ENCODE peak calls at places on chromosomes 13 and 19, in six cellular contexts. O is mesendoderm, L is H9, D is IMR-90, G is trophoblast cell, S is H1. X is an unnamed sample.

GRCh38 chr19:19527371-19527656 is 1.4 kb upstream of the YJEFN3 start:
- DNase-seq in O (no peak), L (no peak), D (no peak), G (no peak), S (no peak), X (no peak)

GRCh38 chr19:38649305-38650179 is 2.1 kb downstream of the ACTN4 start:
- DNase-seq in O (no peak), L (no peak), D (no peak), G (no peak), S (no peak), X (no peak)

GRCh38 chr13:47148543-47148942 is 251.7 kb upstream of the HTR2A start:
- DNase-seq in O (no peak), L (no peak), D (no peak), G (no peak), S (no peak), X (no peak)

GRCh38 chr13:92487238-92487637 is 739.4 kb upstream of the GPC6 start:
- DNase-seq in O (no peak), L (no peak), D (no peak), G (no peak), S (no peak), X (no peak)

GRCh38 chr13:54913668-54914067 is 1885.1 kb downstream of the OLFM4 start:
- DNase-seq in O (no peak), L (no peak), D (no peak), G (no peak), S (no peak), X (no peak)

GRCh38 chr19:42468273-42468796 is 25.6 kb upstream of the CXCL17 start:
- DNase-seq in O (peak), L (no peak), D (peak), G (peak), S (no peak), X (no peak)

GRCh38 chr19:54105796-54106195 is 3.1 kb downstream of the NDUFA3 start:
- DNase-seq in O (no peak), L (no peak), D (no peak), G (no peak), S (no peak), X (no peak)

GRCh38 chr19:45711851-45712698 is 18.6 kb downstream of the FBXO46 start:
- DNase-seq in O (no peak), L (no peak), D (no peak), G (no peak), S (no peak), X (no peak)

GRCh38 chr19:4988770-4989251 is 19.9 kb downstream of the KDM4B start:
- DNase-seq in O (peak), L (no peak), D (peak), G (peak), S (no peak), X (peak)

GRCh38 chr13:66138172-66138811 is 1091.8 kb downstream of the PCDH9 start:
- DNase-seq in O (no peak), L (no peak), D (no peak), G (no peak), S (no peak), X (no peak)

GRCh38 chr13:104571890-104572229 is 1505.6 kb upstream of the SLC10A2 start:
- DNase-seq in O (no peak), L (no peak), D (no peak), G (no peak), S (no peak), X (no peak)

GRCh38 chr13:45949161-45949560 is 97.6 kb upstream of the SIAH3 start:
- DNase-seq in O (no peak), L (no peak), D (peak), G (no peak), S (no peak), X (no peak)

GRCh38 chr19:4694211-4694987 is 24.3 kb upstream of the MYDGF start:
- DNase-seq in O (no peak), L (no peak), D (peak), G (no peak), S (no peak), X (no peak)

GRCh38 chr19:19866599-19867248 is 1.0 kb downstream of the ZNF253 start:
- DNase-seq in O (peak), L (peak), D (no peak), G (peak), S (peak), X (peak)

GRCh38 chr19:38059897-38060296 is 152.9 kb downstream of the SIPA1L3 start:
- DNase-seq in O (no peak), L (no peak), D (no peak), G (no peak), S (no peak), X (no peak)

GRCh38 chr19:41541990-41542584 is 33.9 kb upstream of the CEACAM21 start:
- DNase-seq in O (peak), L (peak), D (peak), G (no peak), S (peak), X (peak)

GRCh38 chr13:101451641-101452040 is 834 bp upstream of the ITGBL1 start:
- DNase-seq in O (no peak), L (no peak), D (no peak), G (no peak), S (no peak), X (no peak)

GRCh38 chr13:100870898-100871297 is 196.3 kb upstream of the TMTC4 start:
- DNase-seq in O (peak), L (no peak), D (no peak), G (no peak), S (no peak), X (no peak)

GRCh38 chr13:93996471-93996870 is 483.0 kb downstream of the DCT start:
- DNase-seq in O (no peak), L (no peak), D (no peak), G (no peak), S (no peak), X (no peak)

GRCh38 chr13:36420437-36420891 is 11.8 kb upstream of the CCNA1 start:
- DNase-seq in O (peak), L (peak), D (peak), G (peak), S (peak), X (peak)

GRCh38 chr13:95378603-95379002 is 77.4 kb upstream of the ABCC4 start:
- DNase-seq in O (no peak), L (no peak), D (no peak), G (no peak), S (no peak), X (no peak)

GRCh38 chr13:112468069-112468468 is 91.9 kb downstream of the SPACA7 start:
- DNase-seq in O (no peak), L (no peak), D (no peak), G (no peak), S (no peak), X (no peak)

GRCh38 chr19:21109116-21109515 is 27.1 kb downstream of the ZNF714 start:
- DNase-seq in O (no peak), L (no peak), D (peak), G (no peak), S (no peak), X (no peak)

GRCh38 chr19:29807870-29808405 is 3.9 kb upstream of the CCNE1 start:
- DNase-seq in O (no peak), L (no peak), D (no peak), G (no peak), S (no peak), X (no peak)

GRCh38 chr19:16369664-16370576 is 45.3 kb downstream of the KLF2 start:
- DNase-seq in O (no peak), L (no peak), D (no peak), G (no peak), S (no peak), X (no peak)

GRCh38 chr19:11291991-11292390 is 4.0 kb upstream of the TSPAN16 start:
- DNase-seq in O (no peak), L (no peak), D (no peak), G (no peak), S (no peak), X (no peak)

GRCh38 chr19:35212241-35212640 is 16.3 kb downstream of the FAM187B start:
- DNase-seq in O (no peak), L (no peak), D (no peak), G (no peak), S (no peak), X (no peak)

GRCh38 chr13:80086304-80086721 is 254.6 kb downstream of the SPRY2 start:
- DNase-seq in O (no peak), L (no peak), D (peak), G (no peak), S (no peak), X (no peak)

GRCh38 chr13:23963947-23964346 is 66.6 kb upstream of the C1QTNF9B start:
- DNase-seq in O (no peak), L (no peak), D (peak), G (no peak), S (no peak), X (no peak)

GRCh38 chr19:18529782-18530181 is 7.9 kb upstream of the ELL start:
- DNase-seq in O (no peak), L (no peak), D (no peak), G (peak), S (no peak), X (no peak)

GRCh38 chr19:11195169-11195568 is 2.2 kb downstream of the KANK2 start:
- DNase-seq in O (no peak), L (no peak), D (peak), G (no peak), S (no peak), X (no peak)

GRCh38 chr13:40916207-40916998 is 102.7 kb downstream of the ELF1 start:
- DNase-seq in O (no peak), L (no peak), D (peak), G (peak), S (no peak), X (no peak)

GRCh38 chr13:23888658-23889597 is at the start of gene MIPEP:
- DNase-seq in O (peak), L (peak), D (peak), G (peak), S (peak), X (peak)

GRCh38 chr19:46201413-46202310 is 27.9 kb upstream of the IGFL1 start:
- DNase-seq in O (no peak), L (no peak), D (no peak), G (peak), S (no peak), X (no peak)

DNA sequence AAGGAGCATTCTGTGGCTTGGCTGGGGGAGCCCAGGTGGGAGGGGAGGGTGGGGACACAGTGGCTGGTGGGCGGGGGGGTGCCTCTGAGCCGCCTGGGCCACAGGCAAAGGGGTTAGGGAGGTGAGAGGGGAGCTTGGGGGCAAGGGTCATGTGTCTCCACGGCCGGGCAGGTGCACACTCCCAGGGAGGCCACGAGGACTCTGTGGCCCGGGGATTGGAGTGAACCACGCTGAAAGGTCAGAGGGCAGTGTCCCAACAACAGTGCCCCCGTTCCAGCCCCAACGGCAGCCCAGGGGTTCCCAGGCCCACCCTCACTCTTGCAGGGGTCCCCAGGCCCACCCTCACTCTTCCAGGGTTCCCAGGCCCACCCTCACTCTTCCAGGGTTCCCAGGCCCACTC is 9.6 kb downstream of the C2CD4C start:
- DNase-seq in O (no peak), L (no peak), D (no peak), G (no peak), S (no peak), X (no peak)
- H2AK5ac ChIP-seq in O (no peak), L (no peak), D (no peak), G (no peak), S (no peak), X (peak)

GRCh38 chr19:2117215-2117960 is 20.7 kb downstream of the IZUMO4 start:
- DNase-seq in O (no peak), L (no peak), D (no peak), G (no peak), S (no peak), X (no peak)
- H3K9ac ChIP-seq in O (no peak), L (no peak), D (no peak), G (no peak), S (no peak), X (no peak)

DNA sequence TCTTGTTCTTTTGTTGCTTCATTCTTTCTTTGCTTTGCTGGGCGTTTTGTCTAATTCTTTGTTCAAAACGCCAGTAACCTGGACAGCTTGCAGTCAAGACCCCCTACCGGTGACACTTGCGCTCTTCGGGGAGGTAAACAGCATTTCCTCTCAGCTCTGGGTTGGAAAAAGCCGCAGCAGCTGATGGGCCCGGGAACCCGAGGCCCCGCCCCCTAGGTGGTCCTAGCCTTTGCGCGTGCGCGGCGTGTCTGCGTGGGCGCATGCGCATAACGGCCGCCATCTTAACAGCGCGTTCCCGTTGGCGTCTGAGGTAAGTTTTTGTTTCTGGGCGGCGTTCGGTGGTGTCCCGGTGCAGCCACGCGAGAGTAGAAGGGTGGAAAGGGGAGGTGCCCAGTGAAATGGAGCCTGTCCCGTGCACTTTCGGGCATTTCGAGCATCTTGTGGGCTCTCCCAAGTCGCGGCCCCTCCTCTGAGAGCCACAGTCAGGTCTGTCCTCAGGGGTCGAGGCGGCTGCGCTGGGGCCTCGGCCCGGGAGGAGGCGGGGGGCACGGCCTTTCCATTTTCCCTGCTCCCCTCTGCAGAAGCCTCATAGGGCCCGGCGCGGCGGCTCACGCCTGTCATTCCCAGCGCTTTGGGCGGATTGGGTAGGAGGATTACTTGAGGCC is at the start of gene ZNF559:
- DNase-seq in O (peak), L (peak), D (peak), G (peak), S (peak), X (peak)
- H2AK5ac ChIP-seq in O (peak), L (no peak), D (peak), G (no peak), S (no peak), X (peak)

DNA sequence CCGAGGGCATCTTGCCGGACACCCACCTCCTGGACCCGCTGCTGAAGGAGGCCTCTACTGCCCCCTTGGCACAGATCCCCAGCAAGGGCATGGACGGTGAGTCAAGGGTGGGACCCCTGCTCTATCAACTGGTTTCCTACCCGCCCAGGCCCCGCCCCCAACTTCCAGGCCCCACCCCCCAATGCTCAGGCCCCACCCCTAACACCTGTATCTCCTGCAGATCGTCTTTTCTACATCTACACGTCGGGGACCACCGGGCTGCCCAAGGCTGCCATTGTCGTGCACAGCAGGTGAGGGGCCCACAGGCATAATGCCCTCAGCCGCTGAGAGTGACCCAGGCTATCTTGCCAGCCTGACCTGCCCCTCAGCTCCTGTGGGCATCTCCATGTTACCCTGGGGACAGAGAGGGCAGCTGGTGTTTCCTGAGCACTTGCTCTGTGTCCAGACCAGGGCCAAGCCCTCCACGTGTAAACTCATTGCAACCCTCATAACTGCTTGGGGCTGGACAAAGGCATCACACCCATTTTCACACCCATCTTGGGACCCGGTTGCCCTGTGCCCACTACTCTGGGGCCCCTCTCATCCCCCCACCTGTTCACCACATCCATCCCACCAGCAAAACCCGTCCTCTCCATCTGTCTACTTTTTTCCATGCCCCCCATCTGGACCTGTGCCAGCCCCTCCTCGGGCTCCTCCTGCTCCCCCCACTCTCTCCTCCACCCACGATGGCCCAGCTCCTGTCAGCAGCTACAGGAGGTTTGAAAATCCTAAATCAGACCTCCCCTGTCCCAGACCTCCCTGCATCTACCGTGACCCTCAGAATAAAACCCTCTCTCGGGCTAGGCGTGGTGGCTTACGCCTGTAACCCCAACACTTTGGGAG is 17.2 kb downstream of the SLC27A1 start:
- DNase-seq in O (no peak), L (no peak), D (no peak), G (no peak), S (no peak), X (no peak)
- H3K9ac ChIP-seq in O (no peak), L (no peak), D (no peak), G (no peak), S (no peak), X (no peak)

X was measured in neuronal stem cell.